ENCODE peak calls at places on chromosomes 1 and 21, in six cellular contexts. Z is NCI-H2081, D is HL-60, O is mammary epithelial cell, H is ovary, W is heart right ventricle. P is an unnamed sample.

GRCh38 chr1:147109041-147109440 is 63.2 kb downstream of the PRKAB2 start:
- DNase-seq in H (no peak), Z (no peak), D (no peak), O (no peak), W (no peak), P (no peak)

GRCh38 chr1:51693420-51694144 is 76.7 kb downstream of the OSBPL9 start:
- DNase-seq in W (no peak), H (no peak), O (peak), Z (no peak), D (no peak), P (no peak)

GRCh38 chr21:45265721-45266517 is 21.8 kb downstream of the POFUT2 start:
- DNase-seq in W (no peak), H (no peak), D (no peak), O (no peak), Z (no peak), P (no peak)

GRCh38 chr21:41580758-41581554 is 73.0 kb upstream of the TMPRSS2 start:
- DNase-seq in D (no peak), W (no peak), H (no peak), Z (no peak), O (peak), P (no peak)

GRCh38 chr1:66519988-66520387 is 14.0 kb upstream of the SGIP1 start:
- DNase-seq in D (no peak), W (no peak), O (no peak), H (no peak), Z (no peak), P (no peak)

GRCh38 chr21:37873655-37874054 is 42.6 kb downstream of the KCNJ6 start:
- DNase-seq in Z (no peak), O (no peak), H (no peak), D (no peak), W (no peak), P (no peak)

GRCh38 chr21:41438425-41439113 is 12.5 kb downstream of the MX1 start:
- DNase-seq in H (no peak), W (no peak), D (no peak), O (no peak), Z (no peak), P (no peak)

GRCh38 chr21:29215709-29216108 is 83.0 kb upstream of the BACH1 start:
- DNase-seq in D (no peak), O (no peak), H (no peak), W (no peak), Z (no peak), P (no peak)

GRCh38 chr21:20971296-20971921 is 26.8 kb upstream of the NCAM2 start:
- DNase-seq in Z (peak), W (no peak), H (no peak), O (no peak), D (peak), P (no peak)

GRCh38 chr1:41681331-41682136 is 197.1 kb upstream of the EDN2 start:
- DNase-seq in H (no peak), W (no peak), D (no peak), O (no peak), Z (no peak), P (no peak)

GRCh38 chr1:228148196-228148861 is 1.4 kb upstream of the GJC2 start:
- DNase-seq in H (peak), Z (no peak), O (no peak), W (no peak), D (no peak), P (peak)

GRCh38 chr21:45011911-45012660 is 62.3 kb upstream of the ADARB1 start:
- DNase-seq in W (no peak), Z (no peak), O (peak), D (no peak), H (peak), P (peak)

GRCh38 chr1:208291923-208292711 is 47.9 kb upstream of the PLXNA2 start:
- DNase-seq in D (no peak), Z (no peak), W (no peak), H (no peak), O (no peak), P (no peak)

GRCh38 chr1:147167361-147167760 is 4.9 kb downstream of the PRKAB2 start:
- DNase-seq in H (no peak), D (no peak), W (no peak), Z (no peak), O (peak), P (no peak)

GRCh38 chr1:56958526-56958925 is 7.3 kb downstream of the C8B start:
- DNase-seq in D (no peak), O (no peak), H (no peak), Z (no peak), W (no peak), P (no peak)

GRCh38 chr1:107244734-107245495 is 104.1 kb downstream of the NTNG1 start:
- DNase-seq in Z (no peak), O (no peak), D (no peak), H (no peak), W (no peak), P (no peak)

GRCh38 chr1:38474738-38475623 is 384.6 kb downstream of the RRAGC start:
- DNase-seq in O (no peak), H (no peak), D (no peak), Z (no peak), W (no peak), P (no peak)

GRCh38 chr1:173328961-173329360 is 121.8 kb upstream of the TNFSF4 start:
- DNase-seq in H (no peak), W (no peak), D (no peak), Z (no peak), O (no peak), P (no peak)

GRCh38 chr21:35190201-35190701 is 141.1 kb upstream of the RUNX1 start:
- DNase-seq in H (no peak), O (peak), W (no peak), D (no peak), Z (no peak), P (no peak)

GRCh38 chr21:28410264-28410663 is 582.4 kb downstream of the LTN1 start:
- DNase-seq in D (peak), W (no peak), O (no peak), Z (no peak), H (no peak), P (no peak)

GRCh38 chr1:89910780-89911179 is 84.1 kb upstream of the ZNF326 start:
- DNase-seq in O (no peak), H (no peak), D (no peak), W (no peak), Z (no peak), P (no peak)

GRCh38 chr1:2544875-2545638 is 11.1 kb upstream of the TNFRSF14 start:
- DNase-seq in D (no peak), H (no peak), W (no peak), Z (no peak), O (no peak), P (no peak)

GRCh38 chr1:185539277-185539943 is 194.8 kb upstream of the HMCN1 start:
- DNase-seq in O (no peak), H (no peak), Z (no peak), W (no peak), D (no peak), P (no peak)

GRCh38 chr1:19925342-19926070 is 2.1 kb upstream of the PLA2G2E start:
- DNase-seq in H (no peak), W (no peak), O (peak), Z (no peak), D (no peak), P (no peak)

GRCh38 chr1:51648180-51649109 is 31.6 kb downstream of the OSBPL9 start:
- DNase-seq in O (no peak), Z (peak), D (peak), H (no peak), W (no peak), P (no peak)

GRCh38 chr1:41666991-41667631 is 182.6 kb upstream of the EDN2 start:
- DNase-seq in H (no peak), Z (peak), D (no peak), O (peak), W (no peak), P (no peak)

GRCh38 chr1:20137604-20138003 is 1.5 kb upstream of the PLA2G2F start:
- DNase-seq in D (no peak), W (no peak), O (no peak), H (no peak), Z (no peak), P (no peak)

GRCh38 chr1:154988053-154988954 is 5.1 kb upstream of the LENEP start:
- DNase-seq in O (no peak), D (no peak), H (no peak), W (no peak), Z (no peak), P (no peak)

GRCh38 chr21:42663860-42664535 is 10.6 kb downstream of the PDE9A start:
- DNase-seq in W (no peak), Z (no peak), O (no peak), H (no peak), D (no peak), P (no peak)

GRCh38 chr1:246921481-246921880 is 10.3 kb downstream of the AHCTF1 start:
- DNase-seq in O (no peak), D (no peak), W (no peak), H (no peak), Z (no peak), P (no peak)

GRCh38 chr1:22039594-22040347 is 12.7 kb upstream of the CDC42 start:
- DNase-seq in Z (peak), O (peak), H (no peak), W (peak), D (peak), P (peak)

GRCh38 chr1:78370356-78370755 is 120.4 kb upstream of the PTGFR start:
- DNase-seq in D (no peak), O (peak), H (no peak), Z (no peak), W (no peak), P (no peak)

GRCh38 chr1:168285419-168285790 is 4.7 kb downstream of the TBX19 start:
- DNase-seq in O (peak), D (no peak), Z (no peak), H (no peak), W (no peak), P (no peak)

GRCh38 chr1:21927531-21928237 is 9.4 kb downstream of the HSPG2 start:
- DNase-seq in Z (no peak), D (no peak), H (no peak), O (no peak), W (peak), P (peak)

GRCh38 chr1:117401761-117402160 is 34.5 kb downstream of the MAN1A2 start:
- DNase-seq in H (no peak), O (no peak), Z (no peak), W (no peak), D (no peak), P (no peak)

GRCh38 chr21:41768371-41769042 is 1.7 kb upstream of the RIPK4 start:
- DNase-seq in W (no peak), Z (peak), D (no peak), H (no peak), O (peak), P (no peak)

GRCh38 chr21:15003463-15004135 is 61.2 kb downstream of the NRIP1 start:
- DNase-seq in D (no peak), Z (peak), H (peak), W (no peak), O (no peak), P (no peak)